ENCODE peak calls at places on chromosomes 3 and 15, in five cellular contexts. One of them, this sample, is unnamed. For H3K36me3, the result is how much of the 10 kb centered on the place peaks cover.

GRCh38 chr3:44721231-44722102 is 8.0 kb upstream of the ZNF501 start:
- DNase-seq in heart right ventricle: no peak
- DNase-seq in brain microvascular endothelial cell: no peak
- DNase-seq in mammary epithelial cell: peak
- DNase-seq in endodermal cell: no peak
- DNase-seq in this sample: no peak

GRCh38 chr3:31157893-31158620 is 263.6 kb upstream of the GADL1 start:
- DNase-seq in heart right ventricle: no peak
- DNase-seq in brain microvascular endothelial cell: no peak
- DNase-seq in mammary epithelial cell: no peak
- DNase-seq in endodermal cell: no peak
- DNase-seq in this sample: peak

GRCh38 chr3:187963003-187963676 is 190.8 kb upstream of the LPP start:
- DNase-seq in heart right ventricle: no peak
- DNase-seq in brain microvascular endothelial cell: no peak
- DNase-seq in mammary epithelial cell: no peak
- DNase-seq in endodermal cell: no peak
- DNase-seq in this sample: no peak

GRCh38 chr3:24363242-24363641 is 131.4 kb downstream of the THRB start:
- DNase-seq in heart right ventricle: no peak
- DNase-seq in brain microvascular endothelial cell: no peak
- DNase-seq in mammary epithelial cell: no peak
- DNase-seq in endodermal cell: no peak
- DNase-seq in this sample: peak

GRCh38 chr3:82030932-82031331 is 269.5 kb upstream of the GBE1 start:
- DNase-seq in heart right ventricle: no peak
- DNase-seq in brain microvascular endothelial cell: no peak
- DNase-seq in mammary epithelial cell: peak
- DNase-seq in endodermal cell: no peak
- DNase-seq in this sample: no peak

GRCh38 chr15:37134699-37135131 is 34.4 kb upstream of the MEIS2 start:
- DNase-seq in heart right ventricle: no peak
- DNase-seq in brain microvascular endothelial cell: peak
- DNase-seq in mammary epithelial cell: peak
- DNase-seq in endodermal cell: no peak
- DNase-seq in this sample: no peak

GRCh38 chr3:140129885-140130284 is 194.9 kb downstream of the CLSTN2 start:
- DNase-seq in heart right ventricle: no peak
- DNase-seq in brain microvascular endothelial cell: no peak
- DNase-seq in mammary epithelial cell: no peak
- DNase-seq in endodermal cell: no peak
- DNase-seq in this sample: no peak

GRCh38 chr3:140242818-140243276 is 307.9 kb downstream of the CLSTN2 start:
- DNase-seq in heart right ventricle: no peak
- DNase-seq in brain microvascular endothelial cell: peak
- DNase-seq in mammary epithelial cell: peak
- DNase-seq in endodermal cell: no peak
- DNase-seq in this sample: no peak

GRCh38 chr15:99651023-99651807 is 82.0 kb downstream of the LYSMD4 start:
- DNase-seq in heart right ventricle: no peak
- DNase-seq in brain microvascular endothelial cell: peak
- DNase-seq in mammary epithelial cell: peak
- DNase-seq in endodermal cell: no peak
- DNase-seq in this sample: peak

GRCh38 chr15:36601952-36602351 is 22.5 kb downstream of the CDIN1 start:
- DNase-seq in heart right ventricle: no peak
- DNase-seq in brain microvascular endothelial cell: no peak
- DNase-seq in mammary epithelial cell: no peak
- DNase-seq in endodermal cell: no peak
- DNase-seq in this sample: no peak

GRCh38 chr3:161266731-161267150 is 45.6 kb downstream of the NMD3 start:
- DNase-seq in heart right ventricle: no peak
- DNase-seq in brain microvascular endothelial cell: peak
- DNase-seq in mammary epithelial cell: peak
- DNase-seq in endodermal cell: no peak
- DNase-seq in this sample: no peak

GRCh38 chr3:150330872-150331271 is 77.2 kb upstream of the TSC22D2 start:
- DNase-seq in heart right ventricle: no peak
- DNase-seq in brain microvascular endothelial cell: no peak
- DNase-seq in mammary epithelial cell: no peak
- DNase-seq in endodermal cell: no peak
- DNase-seq in this sample: no peak

GRCh38 chr15:73368301-73369072 is at the start of gene HCN4:
- DNase-seq in heart right ventricle: peak
- DNase-seq in brain microvascular endothelial cell: no peak
- DNase-seq in mammary epithelial cell: no peak
- DNase-seq in endodermal cell: peak
- DNase-seq in this sample: no peak

GRCh38 chr15:58241872-58242271 is 103.7 kb downstream of the AQP9 start:
- DNase-seq in heart right ventricle: no peak
- DNase-seq in brain microvascular endothelial cell: no peak
- DNase-seq in mammary epithelial cell: no peak
- DNase-seq in endodermal cell: no peak
- DNase-seq in this sample: no peak

GRCh38 chr3:163490119-163490518 is 1588.2 kb downstream of the SI start:
- DNase-seq in heart right ventricle: no peak
- DNase-seq in brain microvascular endothelial cell: peak
- DNase-seq in mammary epithelial cell: peak
- DNase-seq in endodermal cell: peak
- DNase-seq in this sample: peak

GRCh38 chr3:101925564-101925963 is 76.2 kb downstream of the NFKBIZ start:
- DNase-seq in heart right ventricle: no peak
- DNase-seq in brain microvascular endothelial cell: no peak
- DNase-seq in mammary epithelial cell: no peak
- DNase-seq in endodermal cell: no peak
- DNase-seq in this sample: no peak

GRCh38 chr3:186609247-186609868 is 3.5 kb upstream of the AHSG start:
- DNase-seq in heart right ventricle: no peak
- DNase-seq in brain microvascular endothelial cell: peak
- DNase-seq in mammary epithelial cell: peak
- DNase-seq in endodermal cell: no peak
- DNase-seq in this sample: peak

GRCh38 chr3:146375214-146375613 is 94.1 kb downstream of the PLSCR2 start:
- DNase-seq in heart right ventricle: no peak
- DNase-seq in brain microvascular endothelial cell: no peak
- DNase-seq in mammary epithelial cell: no peak
- DNase-seq in endodermal cell: no peak
- DNase-seq in this sample: no peak

GRCh38 chr3:144031938-144032337 is 60.3 kb downstream of the DIPK2A start:
- DNase-seq in heart right ventricle: peak
- DNase-seq in brain microvascular endothelial cell: no peak
- DNase-seq in mammary epithelial cell: peak
- DNase-seq in endodermal cell: no peak
- DNase-seq in this sample: no peak

GRCh38 chr3:25182794-25183193 is 245.3 kb upstream of the RARB start:
- DNase-seq in heart right ventricle: no peak
- DNase-seq in brain microvascular endothelial cell: no peak
- DNase-seq in mammary epithelial cell: no peak
- DNase-seq in endodermal cell: no peak
- DNase-seq in this sample: no peak

GRCh38 chr3:197854596-197855343 is 63.7 kb downstream of the LRCH3 start:
- DNase-seq in heart right ventricle: no peak
- DNase-seq in brain microvascular endothelial cell: peak
- DNase-seq in mammary epithelial cell: peak
- DNase-seq in endodermal cell: peak
- DNase-seq in this sample: peak

GRCh38 chr15:32856753-32857152 is 138.9 kb downstream of the GREM1 start:
- DNase-seq in heart right ventricle: no peak
- DNase-seq in brain microvascular endothelial cell: peak
- DNase-seq in mammary epithelial cell: no peak
- DNase-seq in endodermal cell: no peak
- DNase-seq in this sample: peak

GRCh38 chr3:46904303-46905190 is 27.0 kb downstream of the PTH1R start:
- DNase-seq in heart right ventricle: no peak
- DNase-seq in brain microvascular endothelial cell: no peak
- DNase-seq in mammary epithelial cell: no peak
- DNase-seq in endodermal cell: no peak
- DNase-seq in this sample: no peak

GRCh38 chr15:73196113-73196512 is 143.8 kb downstream of the NEO1 start:
- DNase-seq in heart right ventricle: no peak
- DNase-seq in brain microvascular endothelial cell: no peak
- DNase-seq in mammary epithelial cell: no peak
- DNase-seq in endodermal cell: no peak
- DNase-seq in this sample: no peak

GRCh38 chr15:31528846-31529245 is 202.2 kb downstream of the KLF13 start:
- DNase-seq in heart right ventricle: no peak
- DNase-seq in brain microvascular endothelial cell: no peak
- DNase-seq in mammary epithelial cell: no peak
- DNase-seq in endodermal cell: no peak
- DNase-seq in this sample: no peak

GRCh38 chr3:172516318-172517214 is 6.7 kb downstream of the TNFSF10 start:
- DNase-seq in heart right ventricle: peak
- DNase-seq in brain microvascular endothelial cell: peak
- DNase-seq in mammary epithelial cell: peak
- DNase-seq in endodermal cell: no peak
- DNase-seq in this sample: no peak
- H3K27ac ChIP-seq in heart right ventricle: peak
- H3K27ac ChIP-seq in brain microvascular endothelial cell: no peak
- H3K27ac ChIP-seq in mammary epithelial cell: peak
- H3K27ac ChIP-seq in endodermal cell: no peak
- H3K27ac ChIP-seq in this sample: no peak

DNA sequence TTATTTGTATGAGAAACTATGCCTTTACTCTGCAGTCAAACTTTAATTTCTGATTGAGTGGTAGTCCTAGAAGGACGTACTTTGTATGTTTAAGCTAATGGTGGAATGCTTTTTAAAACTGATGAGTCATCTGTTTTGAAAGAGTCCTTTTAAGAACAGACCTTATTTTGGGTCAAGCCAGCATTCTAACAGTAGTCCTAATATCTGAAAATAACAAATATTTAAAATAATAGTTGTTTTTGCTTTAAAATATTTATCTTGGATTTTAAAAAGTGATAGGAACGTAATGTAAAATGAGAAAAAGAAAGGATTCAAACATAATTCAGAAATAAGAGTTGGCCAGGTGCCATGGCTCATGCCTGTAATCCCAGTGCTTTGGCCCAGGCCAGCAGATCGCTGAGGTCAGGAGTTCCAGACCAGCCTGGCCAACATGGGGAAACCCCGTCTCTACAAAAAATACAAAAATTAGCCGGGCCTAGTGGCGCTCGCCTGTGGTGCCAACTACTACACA is 1.3 kb upstream of the LRRC58 start:
- DNase-seq in heart right ventricle: peak
- DNase-seq in brain microvascular endothelial cell: no peak
- DNase-seq in mammary epithelial cell: peak
- DNase-seq in endodermal cell: no peak
- DNase-seq in this sample: no peak
- H3K4me3 ChIP-seq in heart right ventricle: no peak
- H3K4me3 ChIP-seq in brain microvascular endothelial cell: no peak
- H3K4me3 ChIP-seq in mammary epithelial cell: peak
- H3K4me3 ChIP-seq in endodermal cell: no peak
- H3K4me3 ChIP-seq in this sample: no peak

GRCh38 chr3:43345877-43346276 is 59.5 kb downstream of the SNRK start:
- DNase-seq in heart right ventricle: no peak
- DNase-seq in brain microvascular endothelial cell: peak
- DNase-seq in mammary epithelial cell: peak
- DNase-seq in endodermal cell: no peak
- DNase-seq in this sample: no peak
- H3K36me3 ChIP-seq in heart right ventricle: half or more
- H3K36me3 ChIP-seq in brain microvascular endothelial cell: under half
- H3K36me3 ChIP-seq in mammary epithelial cell: under half
- H3K36me3 ChIP-seq in endodermal cell: half or more
- H3K36me3 ChIP-seq in this sample: under half

DNA sequence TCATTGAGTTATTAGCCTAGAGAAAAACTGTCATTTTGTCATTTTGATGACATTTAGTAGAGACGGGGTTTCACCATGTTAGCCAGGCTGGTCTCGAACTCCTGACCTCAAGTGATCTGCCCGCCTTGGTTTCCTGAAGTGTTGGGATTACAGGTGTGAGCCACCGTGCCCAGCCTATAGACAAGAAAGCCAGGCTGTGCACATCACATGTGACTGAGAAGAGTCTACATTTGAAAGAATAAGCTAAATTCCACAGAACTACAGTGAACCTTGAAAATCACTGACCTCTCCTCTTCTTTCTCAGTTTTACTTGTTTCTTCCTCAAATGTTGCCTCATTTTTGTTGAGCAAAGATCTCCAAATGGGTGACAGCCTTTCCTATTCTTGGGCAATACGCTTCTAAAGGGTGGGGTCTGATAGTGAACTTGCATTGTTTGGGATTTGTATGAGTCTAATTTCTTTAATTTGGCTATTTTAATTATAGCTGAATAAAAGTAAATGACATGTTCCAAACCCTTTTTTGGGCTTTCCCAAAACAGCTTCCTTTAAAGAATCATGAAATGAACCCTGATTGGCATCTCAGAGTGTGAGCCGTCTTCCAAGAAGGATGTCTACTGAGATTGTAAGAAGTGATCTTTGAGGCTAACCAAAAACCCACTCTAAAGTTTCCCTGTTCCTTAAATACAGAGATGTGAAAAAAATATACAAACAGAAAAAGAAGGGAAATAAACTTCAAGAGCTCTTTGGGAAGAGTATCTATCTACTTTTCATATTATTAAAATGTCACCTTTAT is 21.5 kb upstream of the SPTBN5 start:
- DNase-seq in heart right ventricle: no peak
- DNase-seq in brain microvascular endothelial cell: no peak
- DNase-seq in mammary epithelial cell: no peak
- DNase-seq in endodermal cell: no peak
- DNase-seq in this sample: no peak
- H3K27ac ChIP-seq in heart right ventricle: peak
- H3K27ac ChIP-seq in brain microvascular endothelial cell: no peak
- H3K27ac ChIP-seq in mammary epithelial cell: no peak
- H3K27ac ChIP-seq in endodermal cell: no peak
- H3K27ac ChIP-seq in this sample: no peak

GRCh38 chr3:114409291-114409690 is 115.5 kb downstream of the TIGIT start:
- DNase-seq in heart right ventricle: no peak
- DNase-seq in brain microvascular endothelial cell: no peak
- DNase-seq in mammary epithelial cell: no peak
- DNase-seq in endodermal cell: no peak
- DNase-seq in this sample: no peak
- H3K4me3 ChIP-seq in heart right ventricle: no peak
- H3K4me3 ChIP-seq in brain microvascular endothelial cell: no peak
- H3K4me3 ChIP-seq in mammary epithelial cell: no peak
- H3K4me3 ChIP-seq in endodermal cell: no peak
- H3K4me3 ChIP-seq in this sample: no peak